ENCODE peak calls at places on chromosomes 1 and 21, in ten cellular contexts. G is RWPE2, H is endodermal cell, K is heart left ventricle, B is hepatocyte, Q is fibroblast of pulmonary artery, R is astrocyte of the spinal cord, I is endothelial cell, V is tibial nerve, N is WERI-Rb-1. X is an unnamed sample.

GRCh38 chr21:42829954-42830353 is 49.4 kb downstream of the WDR4 start:
- DNase-seq in G (no peak), H (no peak), K (no peak), B (no peak), Q (no peak), R (no peak), I (no peak), V (no peak), N (no peak), X (no peak)

GRCh38 chr1:227940791-227941241 is 6.9 kb downstream of the WNT9A start:
- DNase-seq in G (peak; percentile 41), H (peak; percentile 26), K (no peak), B (no peak), Q (no peak), R (no peak), I (no peak), V (no peak), N (no peak), X (no peak)

GRCh38 chr1:185421485-185422100 is 104.5 kb upstream of the IVNS1ABP start:
- DNase-seq in G (no peak), H (no peak), K (no peak), B (no peak), Q (no peak), R (no peak), I (no peak), V (no peak), N (no peak), X (no peak)

GRCh38 chr1:84122780-84123382 is 21.2 kb upstream of the PRKACB start:
- DNase-seq in G (no peak), H (peak; percentile 75), K (peak; percentile 31), B (peak; percentile 68), Q (peak; percentile 76), R (peak; percentile 69), I (peak; percentile 39), V (peak; percentile 67), N (peak; percentile 41), X (peak; percentile 15)

GRCh38 chr21:45612096-45613019 is 31.2 kb upstream of the PCBP3 start:
- DNase-seq in G (peak; percentile 38), H (peak; percentile 35), K (no peak), B (no peak), Q (peak; percentile 82), R (peak; percentile 83), I (no peak), V (no peak), N (peak; percentile 6), X (no peak)

GRCh38 chr1:2215329-2215728 is 12.8 kb upstream of the SKI start:
- DNase-seq in G (no peak), H (no peak), K (peak; percentile 42), B (no peak), Q (no peak), R (no peak), I (no peak), V (no peak), N (no peak), X (no peak)

GRCh38 chr1:59390307-59390706 is 93.4 kb downstream of the FGGY start:
- DNase-seq in G (no peak), H (no peak), K (no peak), B (no peak), Q (no peak), R (no peak), I (no peak), V (no peak), N (no peak), X (no peak)

GRCh38 chr21:32411366-32412161 is 942 bp upstream of the EVA1C start:
- DNase-seq in G (no peak), H (peak; percentile 71), K (peak; percentile 96), B (peak; percentile 67), Q (peak; percentile 85), R (peak; percentile 66), I (peak; percentile 17), V (peak; percentile 90), N (peak; percentile 31), X (no peak)

GRCh38 chr1:65744731-65745130 is 48.0 kb upstream of the PDE4B start:
- DNase-seq in G (no peak), H (no peak), K (no peak), B (no peak), Q (no peak), R (no peak), I (no peak), V (no peak), N (no peak), X (no peak)

GRCh38 chr1:99445486-99445885 is 181.2 kb downstream of the PLPPR4 start:
- DNase-seq in G (no peak), H (no peak), K (no peak), B (no peak), Q (no peak), R (peak; percentile 4), I (no peak), V (no peak), N (no peak), X (no peak)

GRCh38 chr1:21050031-21050430 is 126.7 kb downstream of the EIF4G3 start:
- DNase-seq in G (no peak), H (no peak), K (no peak), B (no peak), Q (peak; percentile 81), R (peak; percentile 81), I (no peak), V (no peak), N (no peak), X (no peak)

GRCh38 chr21:44354775-44355771 is 1.7 kb downstream of the TRPM2 start:
- DNase-seq in G (no peak), H (no peak), K (no peak), B (no peak), Q (no peak), R (no peak), I (no peak), V (no peak), N (no peak), X (no peak)

DNA sequence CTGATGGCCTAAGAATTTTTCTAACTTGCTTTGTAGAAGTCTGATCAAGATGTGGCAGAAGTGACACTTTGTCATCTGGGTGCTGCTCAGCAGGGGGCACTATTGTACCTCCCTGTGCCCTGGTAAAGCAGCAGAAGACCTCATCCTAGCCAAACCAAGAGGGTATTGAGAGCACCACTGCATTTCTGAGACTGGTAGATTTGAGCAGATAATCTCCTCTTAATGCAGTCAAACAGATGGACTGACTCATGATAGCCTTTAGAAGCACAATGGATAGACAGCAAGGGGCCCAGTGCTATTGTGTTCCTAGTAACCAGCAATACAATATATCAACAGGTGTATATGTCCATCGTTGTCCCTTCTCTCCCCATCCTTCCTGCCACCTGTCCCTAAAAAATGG is 5.7 kb downstream of the TPM3 start:
- DNase-seq in G (no peak), H (peak; percentile 87), K (peak; percentile 38), B (peak; percentile 71), Q (peak; percentile 81), R (peak; percentile 35), I (peak; percentile 70), V (no peak), N (peak; percentile 99), X (peak; percentile 65)
- TF ChIP-seq CTCF in G (peak; percentile 68), H (peak; percentile 77), K (peak; percentile 51), B (peak; percentile 55), Q (peak; percentile 69), R (peak; percentile 43), I (peak; percentile 60), V (no peak), N (peak; percentile 98), X (peak; percentile 78)

DNA sequence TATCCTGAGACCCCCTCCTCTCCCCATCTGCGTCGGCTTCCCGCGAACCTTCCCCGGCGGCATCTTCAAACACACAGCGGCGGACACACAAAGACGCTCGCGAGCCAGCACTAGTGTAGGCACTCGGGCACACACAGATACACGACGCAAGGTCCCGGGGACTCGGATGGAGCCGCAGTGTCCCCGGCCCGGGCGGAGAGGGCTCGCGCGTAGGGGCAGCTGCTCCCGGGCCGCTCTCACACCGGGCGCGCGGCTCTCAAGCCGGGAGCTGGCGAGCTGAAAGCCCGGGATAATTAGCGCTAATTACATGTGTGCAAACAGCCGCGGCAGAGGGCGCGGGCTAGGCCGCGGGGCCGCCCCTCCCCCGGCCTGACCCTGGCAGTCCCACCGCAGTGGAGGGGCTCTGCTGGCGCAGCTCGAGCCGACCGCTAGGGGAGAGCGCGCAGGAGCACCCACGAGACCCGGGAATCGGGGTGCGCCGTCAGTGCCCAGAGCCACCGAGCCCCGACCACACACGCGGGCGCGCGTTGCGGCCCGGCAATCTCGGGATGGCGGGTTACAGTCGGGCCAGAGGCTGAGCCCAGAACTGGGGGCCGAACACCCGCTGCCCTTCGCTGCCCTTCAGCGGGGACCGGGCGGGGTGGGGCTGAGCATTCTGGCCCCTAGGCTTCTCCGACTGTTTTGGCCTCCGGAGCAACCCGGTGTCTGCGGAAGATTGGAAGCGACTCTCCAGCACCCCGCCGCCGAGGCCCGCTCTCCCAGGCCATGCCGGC is 271.6 kb downstream of the FOXD2 start:
- DNase-seq in G (no peak), H (peak; percentile 87), K (peak; percentile 35), B (peak; percentile 67), Q (no peak), R (no peak), I (peak; percentile 42), V (no peak), N (peak; percentile 44), X (peak; percentile 68)
- TF ChIP-seq CTCF in G (no peak), H (peak; percentile 84), K (peak; percentile 32), B (peak; percentile 41), Q (peak; percentile 13), R (peak; percentile 32), I (peak; percentile 46), V (peak; percentile 11), N (peak; percentile 65), X (peak; percentile 15)

DNA sequence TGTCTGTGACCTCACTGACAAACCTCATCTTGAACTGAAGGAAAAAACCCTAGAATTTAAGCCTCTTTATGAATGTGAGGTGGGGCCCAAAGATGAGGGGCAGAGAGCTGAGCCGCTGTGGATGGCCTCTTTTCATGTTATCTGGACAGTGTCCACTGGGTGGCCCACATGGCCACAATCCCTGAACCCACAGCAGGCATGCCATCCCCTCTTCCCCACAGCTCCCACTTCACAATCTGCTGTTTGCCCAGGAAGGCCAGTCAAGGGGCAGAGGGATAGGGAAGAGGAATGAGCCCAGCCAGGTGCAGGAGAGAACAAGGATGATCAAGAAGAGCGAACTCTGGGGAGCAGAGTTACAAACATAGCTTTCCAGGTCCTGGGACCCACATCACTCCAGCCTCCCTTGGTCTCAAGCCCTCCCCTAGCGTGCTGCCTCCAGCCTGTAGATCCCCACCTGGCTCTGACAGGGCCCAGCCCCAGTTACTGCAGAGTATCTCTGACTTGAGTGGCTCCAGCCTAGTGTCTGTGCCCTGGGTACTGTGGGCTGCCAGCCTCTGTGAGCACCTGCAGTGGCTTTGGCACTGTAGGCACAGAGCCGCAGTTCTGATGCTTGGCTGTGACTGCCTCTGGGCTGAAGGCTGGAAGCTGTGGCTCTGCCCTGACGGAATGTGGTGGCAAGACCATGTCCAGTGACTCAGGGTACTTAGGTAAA is 1.9 kb upstream of the SLFNL1 start:
- DNase-seq in G (no peak), H (peak; percentile 52), K (no peak), B (no peak), Q (peak; percentile 35), R (no peak), I (no peak), V (no peak), N (peak; percentile 58), X (no peak)
- TF ChIP-seq CTCF in G (peak; percentile 38), H (peak; percentile 59), K (peak; percentile 23), B (peak; percentile 13), Q (peak; percentile 45), R (peak; percentile 31), I (peak; percentile 41), V (no peak), N (peak; percentile 68), X (peak; percentile 1)

DNA sequence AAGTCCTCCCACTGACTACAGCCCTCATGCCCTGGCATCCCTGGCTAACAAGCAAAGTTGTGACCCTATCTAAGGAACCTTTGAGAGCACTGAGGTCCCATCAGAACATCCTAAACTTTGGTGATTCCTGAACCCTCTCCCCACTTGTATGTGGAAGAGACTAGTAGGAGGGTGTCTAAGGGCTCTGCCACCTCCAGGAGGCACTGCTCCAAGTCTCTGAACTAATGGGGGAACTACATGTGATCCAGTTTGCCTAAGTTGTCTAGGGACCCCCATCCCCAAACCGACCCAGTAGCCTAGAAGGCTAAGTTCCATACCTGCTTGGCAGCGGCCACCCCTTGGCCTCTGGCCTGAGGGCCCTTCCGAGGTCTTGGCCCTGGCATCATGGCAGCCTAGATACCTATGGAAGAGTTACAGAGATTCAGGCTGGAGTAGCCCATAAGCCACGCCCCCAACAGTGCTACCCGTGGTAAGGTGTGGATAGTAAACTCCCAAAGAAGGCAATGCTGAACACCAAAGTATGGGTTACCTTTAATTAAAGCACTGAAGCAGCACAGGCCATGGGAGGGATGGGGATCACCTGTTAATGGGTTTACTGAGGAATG is 1.7 kb downstream of the CC2D1B start:
- DNase-seq in G (no peak), H (peak; percentile 66), K (no peak), B (no peak), Q (no peak), R (no peak), I (no peak), V (no peak), N (no peak), X (no peak)
- TF ChIP-seq CTCF in G (no peak), H (peak; percentile 53), K (no peak), B (no peak), Q (no peak), R (no peak), I (no peak), V (no peak), N (no peak), X (peak; percentile 14)

X was measured in GM13977.